ENCODE peak calls at places on chromosomes 12 and 14, in five cellular contexts. Q, L, X, G and I are unnamed samples.

GRCh38 chr14:102472815-102473158 is 36.8 kb downstream of the ANKRD9 start:
- DNase-seq in L (no peak), G (no peak), Q (no peak), X (no peak), I (no peak)

GRCh38 chr12:38392584-38393144 is 76.1 kb downstream of the ALG10B start:
- DNase-seq in G (no peak), Q (peak), L (peak), X (peak), I (no peak)

GRCh38 chr12:78917513-78917912 is 52.9 kb downstream of the SYT1 start:
- DNase-seq in G (no peak), L (no peak), X (no peak), Q (no peak), I (no peak)

GRCh38 chr14:74204481-74204880 is 34.8 kb upstream of the VSX2 start:
- DNase-seq in G (no peak), Q (no peak), X (no peak), L (no peak), I (no peak)

GRCh38 chr14:82667006-82667405 is 1133.4 kb upstream of the SEL1L start:
- DNase-seq in Q (no peak), G (no peak), L (no peak), X (peak), I (no peak)

GRCh38 chr12:116236148-116236731 is 41.3 kb downstream of the MED13L start:
- DNase-seq in X (peak), L (peak), Q (peak), G (no peak), I (no peak)

GRCh38 chr12:94145231-94145979 is 3.0 kb upstream of the PLXNC1 start:
- DNase-seq in Q (peak), G (no peak), L (peak), X (peak), I (no peak)

GRCh38 chr14:45201908-45202307 is 51.1 kb downstream of the MIS18BP1 start:
- DNase-seq in L (peak), G (no peak), X (peak), Q (peak), I (no peak)

GRCh38 chr14:100864960-100865681 is 38.4 kb downstream of the RTL1 start:
- DNase-seq in G (no peak), Q (peak), L (no peak), X (no peak), I (no peak)

GRCh38 chr12:114316076-114316475 is 89.9 kb downstream of the TBX5 start:
- DNase-seq in L (peak), G (no peak), Q (peak), X (peak), I (no peak)

GRCh38 chr14:61342486-61342885 is 21.1 kb downstream of the PRKCH start:
- DNase-seq in G (no peak), X (no peak), L (no peak), Q (no peak), I (no peak)

GRCh38 chr12:105960319-105961076 is 178.3 kb downstream of the NUAK1 start:
- DNase-seq in L (no peak), Q (peak), X (no peak), G (peak), I (no peak)

GRCh38 chr12:54749191-54749818 is 101.1 kb upstream of the DCD start:
- DNase-seq in L (peak), Q (peak), G (no peak), X (peak), I (no peak)

GRCh38 chr12:104232609-104233280 is 17.2 kb downstream of the TXNRD1 start:
- DNase-seq in X (no peak), G (no peak), Q (no peak), L (no peak), I (no peak)

GRCh38 chr14:75493580-75494130 is 28.6 kb upstream of the BATF start:
- DNase-seq in G (no peak), X (no peak), Q (no peak), L (peak), I (peak)

GRCh38 chr12:113658030-113658655 is 186.5 kb upstream of the LHX5 start:
- DNase-seq in Q (no peak), L (peak), X (no peak), G (no peak), I (no peak)

GRCh38 chr14:97178781-97179180 is 381.6 kb downstream of the VRK1 start:
- DNase-seq in L (peak), Q (peak), X (no peak), G (no peak), I (peak)

GRCh38 chr14:88831285-88831684 is 6.8 kb downstream of the TTC8 start:
- DNase-seq in G (no peak), L (peak), X (no peak), Q (peak), I (no peak)

GRCh38 chr12:23281295-23281694 is 656.3 kb downstream of the ETNK1 start:
- DNase-seq in G (no peak), L (no peak), Q (no peak), X (no peak), I (no peak)

GRCh38 chr12:15712823-15713663 is 76.1 kb downstream of the EPS8 start:
- DNase-seq in Q (no peak), X (no peak), L (peak), G (no peak), I (no peak)

GRCh38 chr14:23114669-23115491 is 4.2 kb downstream of the CEBPE start:
- DNase-seq in G (no peak), X (peak), L (peak), Q (peak), I (no peak)

GRCh38 chr14:101123639-101124525 is 220.4 kb upstream of the RTL1 start:
- DNase-seq in X (no peak), L (no peak), G (peak), Q (no peak), I (no peak)

GRCh38 chr12:116955382-116956021 is 44.8 kb downstream of the FBXW8 start:
- DNase-seq in Q (peak), G (no peak), L (peak), X (peak), I (no peak)

GRCh38 chr12:113030875-113031525 is 25.5 kb upstream of the DTX1 start:
- DNase-seq in L (peak), X (peak), G (no peak), Q (peak), I (no peak)

GRCh38 chr14:22500954-22501353 is 88.1 kb downstream of the DAD1 start:
- DNase-seq in L (no peak), Q (no peak), G (no peak), X (no peak), I (no peak)

GRCh38 chr12:9198012-9198411 is 10.2 kb downstream of the PZP start:
- DNase-seq in X (no peak), Q (no peak), L (no peak), G (no peak), I (no peak)

GRCh38 chr12:95198914-95199313 is 18.4 kb downstream of the FGD6 start:
- DNase-seq in L (no peak), G (no peak), X (no peak), Q (no peak), I (peak)
- H3K4me3 ChIP-seq in L (no peak), G (no peak), X (no peak), Q (no peak), I (no peak)

GRCh38 chr12:3365416-3366385 is 125.3 kb upstream of the PRMT8 start:
- DNase-seq in G (peak), X (no peak), L (no peak), Q (peak), I (no peak)
- H3K4me3 ChIP-seq in G (peak), X (no peak), L (no peak), Q (no peak), I (peak)

GRCh38 chr12:62468394-62468793 is 1.8 kb downstream of the MON2 start:
- DNase-seq in L (no peak), Q (peak), X (no peak), G (no peak), I (no peak)
- H3K4me3 ChIP-seq in L (peak), Q (peak), X (peak), G (peak), I (peak)

DNA sequence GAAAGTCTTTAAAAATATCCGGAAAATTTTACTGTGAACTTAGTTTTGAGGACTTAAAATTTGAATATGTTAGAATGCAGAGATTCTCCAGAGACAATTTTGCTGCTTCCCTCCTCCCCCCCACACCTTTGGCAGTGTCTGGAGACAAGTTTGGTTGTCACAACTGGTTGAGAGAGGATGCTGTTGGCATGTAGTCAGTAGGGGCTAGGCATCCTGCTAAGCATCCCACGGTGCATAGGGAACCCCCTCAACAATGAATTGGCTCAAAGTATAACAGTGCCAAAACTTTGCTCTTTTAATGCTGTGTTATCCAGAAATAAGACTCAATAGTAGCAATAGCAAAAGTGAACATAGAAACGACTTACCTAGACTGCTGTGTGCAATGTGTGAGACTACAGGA is 3.6 kb downstream of the SRSF5 start:
- DNase-seq in L (no peak), X (no peak), Q (no peak), G (no peak), I (peak)
- H3K4me3 ChIP-seq in L (no peak), X (no peak), Q (no peak), G (no peak), I (no peak)

GRCh38 chr12:52010692-52011601 is 4.2 kb downstream of the TAMALIN start:
- DNase-seq in G (no peak), L (no peak), X (no peak), Q (no peak), I (no peak)

GRCh38 chr12:52009081-52009751 is 2.5 kb downstream of the TAMALIN start:
- DNase-seq in Q (no peak), G (no peak), X (no peak), L (no peak), I (no peak)

GRCh38 chr12:52007982-52008510 is 1.3 kb downstream of the TAMALIN start:
- DNase-seq in Q (no peak), G (no peak), L (no peak), X (no peak), I (no peak)

GRCh38 chr12:52011602-52012214 is 5.0 kb downstream of the TAMALIN start:
- DNase-seq in L (no peak), X (no peak), Q (no peak), G (no peak), I (no peak)

GRCh38 chr12:52010152-52010622 is 3.4 kb downstream of the TAMALIN start:
- DNase-seq in G (no peak), Q (peak), L (peak), X (peak), I (no peak)
- H3K4me3 ChIP-seq in G (peak), Q (no peak), L (peak), X (peak), I (peak)

DNA sequence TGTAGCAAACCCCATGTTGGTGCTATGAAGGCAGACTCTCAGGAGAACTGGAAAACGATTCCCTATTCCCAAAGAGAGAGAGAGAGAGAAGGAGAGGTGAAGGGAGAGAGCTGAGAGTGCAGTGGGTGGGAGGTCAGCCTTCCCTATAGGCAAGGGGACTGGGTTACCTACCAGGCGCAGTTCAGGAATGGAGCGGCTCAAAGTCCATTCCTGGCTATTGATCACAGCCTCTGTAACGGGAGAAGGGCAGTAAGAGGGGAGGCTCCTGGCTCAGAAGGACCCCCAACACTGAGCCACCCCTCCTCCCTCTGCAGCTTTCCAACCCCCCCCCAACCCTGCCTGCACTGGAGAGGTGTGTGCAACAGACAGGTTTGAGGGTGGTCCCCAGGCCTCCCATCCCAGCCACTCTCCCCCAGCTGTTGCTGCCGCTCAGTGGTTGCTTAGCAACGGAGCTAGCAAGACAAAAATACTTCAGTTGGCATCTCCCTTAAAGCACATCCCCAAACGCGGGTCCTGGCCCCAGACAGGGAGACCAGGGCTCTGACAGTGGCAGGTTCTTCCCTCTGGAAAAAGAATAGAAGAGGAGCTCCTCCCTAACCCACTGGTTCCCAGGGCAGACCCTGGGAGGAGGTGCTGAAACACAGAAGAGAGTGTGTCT is 3.2 kb downstream of the AGAP2 start:
- DNase-seq in X (no peak), L (no peak), G (no peak), Q (peak), I (no peak)
- H3K4me3 ChIP-seq in X (no peak), L (no peak), G (no peak), Q (peak), I (peak)

DNA sequence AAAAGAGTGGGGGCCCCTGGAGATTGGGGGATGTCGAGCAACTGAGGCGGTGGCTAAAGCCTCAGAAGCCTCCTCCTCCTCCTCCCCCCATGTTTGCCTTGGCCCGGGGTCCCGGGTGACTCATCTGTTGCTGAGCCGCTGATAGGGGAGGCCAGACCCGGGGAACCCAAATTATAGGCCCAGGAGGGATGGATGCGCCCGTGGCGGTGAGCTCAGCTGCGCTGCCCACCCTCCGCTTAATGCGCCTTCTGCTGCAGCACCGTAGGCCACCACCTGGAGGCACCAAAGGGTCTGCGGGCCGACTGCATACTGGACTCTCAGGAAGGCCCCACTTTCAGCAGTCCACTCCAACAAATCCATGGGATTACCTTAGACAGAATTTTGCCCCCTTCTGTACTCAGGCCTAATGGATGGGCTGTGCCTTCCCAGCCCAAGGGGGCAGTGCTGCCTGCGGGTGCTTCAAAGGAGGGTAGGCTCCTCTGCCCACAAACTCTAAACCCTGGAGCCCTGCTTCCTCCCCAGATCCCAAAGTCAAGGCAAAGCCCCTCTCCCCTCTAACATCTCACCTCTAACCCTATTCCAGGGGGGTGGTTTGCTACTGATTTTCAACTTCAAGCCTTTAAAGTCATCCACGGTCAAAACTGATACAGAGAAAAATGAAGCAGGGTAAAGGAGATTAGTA is 2.6 kb upstream of the WNT10B start:
- DNase-seq in L (peak), G (no peak), Q (peak), X (no peak), I (no peak)
- H3K4me3 ChIP-seq in L (no peak), G (no peak), Q (no peak), X (no peak), I (no peak)

DNA sequence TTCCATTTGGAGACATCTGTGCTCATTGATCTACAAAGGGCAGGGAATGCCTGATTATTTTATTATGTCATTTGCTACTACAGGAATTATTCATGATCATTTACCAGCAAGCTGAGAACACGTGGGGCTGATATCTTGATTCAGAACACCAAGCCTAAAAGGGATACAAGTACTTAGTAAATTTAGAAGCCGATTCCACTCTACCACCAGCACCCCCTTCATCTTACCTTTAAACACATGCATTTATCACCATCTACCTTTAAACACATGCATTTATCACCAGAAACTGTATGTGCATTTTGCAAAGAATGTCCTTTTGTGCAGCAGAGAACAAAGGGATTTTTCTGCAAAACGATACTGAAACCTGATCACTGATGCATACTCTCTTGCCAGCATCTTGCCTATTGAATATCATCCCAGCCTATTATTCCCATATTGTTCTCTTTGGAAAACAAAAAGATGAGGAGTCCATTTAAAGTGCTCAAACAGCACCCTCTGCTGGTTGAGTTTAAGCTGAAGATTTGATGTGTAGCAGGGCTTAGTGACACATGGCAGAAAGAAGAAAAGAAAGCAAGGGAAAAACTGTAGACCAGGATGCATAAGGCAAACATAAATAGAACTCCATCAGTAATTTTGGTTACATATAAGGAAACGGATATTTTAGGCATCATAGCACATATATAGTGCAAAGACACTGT is 132.6 kb upstream of the PLEKHG7 start:
- DNase-seq in X (peak), Q (peak), L (peak), G (no peak), I (no peak)
- H3K4me3 ChIP-seq in X (no peak), Q (no peak), L (no peak), G (no peak), I (no peak)